ENCODE peak calls at places on chromosomes 2 and 18, in nine cellular contexts. Y is GM12878, D is A549, Z is tibial nerve, P is stomach, I is K562, V is upper lobe of left lung, O is transverse colon, T is ovary. N is an unnamed sample.

GRCh38 chr2:119786312-119786711 is 26.6 kb downstream of the PTPN4 start:
- DNase-seq in V (no peak), O (no peak), P (no peak), T (no peak), D (no peak), Y (no peak), I (no peak), Z (no peak), N (no peak)

GRCh38 chr18:2935438-2936192 is 77.3 kb downstream of the LPIN2 start:
- DNase-seq in Z (no peak), P (no peak), D (no peak), T (no peak), I (no peak), Y (no peak), O (no peak), V (no peak), N (no peak)

GRCh38 chr2:102522890-102523289 is 49.9 kb downstream of the SLC9A4 start:
- DNase-seq in T (no peak), D (no peak), P (no peak), Z (no peak), I (no peak), V (no peak), O (no peak), Y (no peak), N (no peak)

GRCh38 chr2:38013158-38013752 is 62.7 kb downstream of the CYP1B1 start:
- DNase-seq in T (no peak), V (no peak), Y (no peak), D (no peak), O (no peak), P (no peak), Z (no peak), I (no peak), N (no peak)

GRCh38 chr2:38109732-38110181 is 33.8 kb upstream of the CYP1B1 start:
- DNase-seq in I (no peak), V (no peak), O (no peak), Z (no peak), Y (no peak), D (peak), T (no peak), P (no peak), N (no peak)

GRCh38 chr2:113181491-113182051 is 7.8 kb downstream of the PSD4 start:
- DNase-seq in Z (no peak), Y (no peak), V (peak), O (no peak), T (no peak), I (peak), D (no peak), P (peak), N (peak)

GRCh38 chr2:18814387-18814786 is 225.0 kb upstream of the NT5C1B start:
- DNase-seq in O (no peak), T (no peak), V (no peak), Z (no peak), D (no peak), I (no peak), Y (no peak), P (no peak), N (no peak)

GRCh38 chr18:24270937-24271380 is 126.7 kb downstream of the OSBPL1A start:
- DNase-seq in I (no peak), Y (no peak), T (no peak), Z (peak), V (no peak), D (no peak), O (no peak), P (no peak), N (no peak)

GRCh38 chr2:201406077-201406662 is 45.1 kb downstream of the TRAK2 start:
- DNase-seq in D (no peak), T (no peak), I (peak), O (no peak), V (no peak), Z (peak), Y (no peak), P (no peak), N (no peak)

GRCh38 chr2:189076572-189076971 is 102.4 kb downstream of the COL3A1 start:
- DNase-seq in Z (no peak), O (peak), D (no peak), V (no peak), P (no peak), I (no peak), Y (no peak), T (no peak), N (no peak)

GRCh38 chr18:46756559-46757201 is at the start of gene ST8SIA5:
- DNase-seq in Y (no peak), P (no peak), D (no peak), I (no peak), V (no peak), O (no peak), Z (no peak), T (no peak), N (peak)

GRCh38 chr2:149989447-149990063 is 402.0 kb upstream of the MMADHC start:
- DNase-seq in O (no peak), D (no peak), T (no peak), Z (no peak), V (no peak), P (peak), Y (no peak), I (no peak), N (no peak)

GRCh38 chr18:13455960-13456471 is 237.5 kb downstream of the LDLRAD4 start:
- DNase-seq in V (no peak), O (no peak), Z (no peak), I (no peak), D (no peak), T (no peak), P (no peak), Y (peak), N (peak)

GRCh38 chr2:144111443-144111842 is 408.5 kb downstream of the ZEB2 start:
- DNase-seq in Y (no peak), V (no peak), D (no peak), O (no peak), Z (no peak), T (no peak), I (no peak), P (no peak), N (no peak)

GRCh38 chr2:204749319-204749718 is 204.0 kb downstream of the PARD3B start:
- DNase-seq in V (no peak), O (no peak), Z (no peak), I (no peak), T (no peak), P (no peak), D (no peak), Y (no peak), N (no peak)

GRCh38 chr2:74566423-74567085 is 12.0 kb downstream of the DOK1 start:
- DNase-seq in O (no peak), I (no peak), Y (no peak), V (no peak), P (no peak), Z (no peak), D (no peak), T (no peak), N (no peak)

GRCh38 chr2:232104076-232104646 is 142.6 kb downstream of the DIS3L2 start:
- DNase-seq in P (no peak), Z (no peak), I (no peak), O (no peak), D (no peak), V (no peak), T (no peak), Y (no peak), N (no peak)

GRCh38 chr18:47594063-47594462 is 336.4 kb downstream of the SMAD2 start:
- DNase-seq in P (no peak), D (no peak), Z (no peak), T (no peak), O (no peak), I (no peak), V (no peak), Y (no peak), N (no peak)

GRCh38 chr2:237791977-237792727 is 6.4 kb upstream of the RBM44 start:
- DNase-seq in T (no peak), Z (no peak), Y (no peak), V (no peak), I (peak), O (no peak), P (no peak), D (no peak), N (no peak)

GRCh38 chr2:63788070-63788469 is 53.6 kb upstream of the UGP2 start:
- DNase-seq in T (no peak), I (no peak), P (no peak), Z (no peak), V (no peak), O (no peak), Y (no peak), D (no peak), N (no peak)

GRCh38 chr18:37322497-37323035 is 243.0 kb downstream of the CELF4 start:
- DNase-seq in O (peak), I (peak), Y (no peak), P (peak), Z (peak), V (no peak), T (no peak), D (peak), N (no peak)

GRCh38 chr2:218010116-218010837 is 7.5 kb upstream of the TNS1 start:
- DNase-seq in V (peak), Z (no peak), O (peak), Y (no peak), P (peak), I (peak), D (peak), T (peak), N (no peak)

GRCh38 chr2:10043256-10043905 is at the start of gene KLF11:
- DNase-seq in D (peak), T (peak), P (peak), I (peak), Y (no peak), O (peak), V (peak), Z (peak), N (peak)

GRCh38 chr18:54284535-54284934 is 15.2 kb downstream of the POLI start:
- DNase-seq in Y (no peak), T (no peak), I (no peak), Z (no peak), V (no peak), O (no peak), P (no peak), D (no peak), N (no peak)

GRCh38 chr2:214902273-214902672 is 92.8 kb upstream of the BARD1 start:
- DNase-seq in O (no peak), T (no peak), I (no peak), P (no peak), D (no peak), Z (no peak), V (no peak), Y (no peak), N (no peak)

GRCh38 chr2:214895469-214895868 is 86.0 kb upstream of the BARD1 start:
- DNase-seq in T (no peak), D (no peak), V (no peak), Y (no peak), Z (no peak), O (no peak), I (no peak), P (no peak), N (no peak)

GRCh38 chr2:214899751-214900150 is 90.3 kb upstream of the BARD1 start:
- DNase-seq in Z (no peak), T (no peak), V (no peak), D (no peak), O (no peak), I (no peak), Y (no peak), P (no peak), N (no peak)

DNA sequence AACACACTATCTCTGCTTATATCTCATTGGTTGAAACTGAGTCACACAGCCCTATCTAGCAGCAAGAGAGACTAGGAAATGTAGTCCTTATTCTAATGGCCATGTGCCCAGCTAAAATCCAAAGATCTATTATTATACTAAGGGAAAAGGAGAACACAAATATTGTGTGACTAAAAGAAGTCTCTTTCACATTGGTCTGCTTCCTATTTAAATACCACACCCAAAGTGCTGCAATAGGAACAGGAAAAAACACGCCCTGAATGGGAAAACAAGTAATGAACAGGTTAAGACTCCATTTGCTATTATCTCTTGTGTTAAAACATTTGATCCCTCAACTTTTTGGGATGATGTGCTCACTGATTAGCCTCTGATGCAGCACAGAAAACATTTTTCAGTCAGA is 86.8 kb upstream of the BARD1 start:
- DNase-seq in Z (no peak), I (no peak), O (no peak), V (no peak), P (no peak), Y (no peak), T (no peak), D (no peak), N (no peak)
- TF ChIP-seq EP300 in Z (no peak), I (no peak), O (no peak), V (no peak), P (no peak), Y (no peak), T (no peak), D (no peak), N (no peak)

DNA sequence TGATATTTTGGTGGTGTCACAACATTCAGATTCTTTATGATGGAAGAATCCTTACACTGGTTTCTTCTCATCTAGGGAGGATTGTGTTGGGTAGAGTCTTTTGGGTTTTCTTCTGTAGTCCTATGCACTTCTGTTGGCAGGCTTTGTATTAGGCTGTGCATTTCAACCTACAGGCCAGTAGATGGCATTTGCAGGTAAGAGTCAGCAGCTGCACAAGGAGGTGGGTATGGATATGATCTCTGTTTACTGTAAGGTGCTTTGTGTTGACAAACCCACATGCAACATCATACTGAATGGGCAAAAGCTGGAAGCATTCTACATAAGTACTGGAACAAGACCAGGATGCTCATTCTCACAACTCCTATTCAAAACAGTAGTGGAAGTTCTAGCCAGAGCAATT is 656.8 kb downstream of the METTL4 start:
- DNase-seq in Y (no peak), D (peak), Z (no peak), V (no peak), I (no peak), P (no peak), T (no peak), O (no peak), N (no peak)
- TF ChIP-seq CTCF in Y (peak), D (peak), Z (no peak), V (no peak), I (peak), P (no peak), T (no peak), O (no peak), N (no peak)

GRCh38 chr2:109525836-109526235 is 87.9 kb downstream of the SEPTIN10 start:
- DNase-seq in I (no peak), O (no peak), Z (no peak), D (no peak), V (peak), Y (no peak), T (no peak), P (no peak), N (no peak)

GRCh38 chr2:109528811-109529501 is 84.8 kb downstream of the SEPTIN10 start:
- DNase-seq in T (no peak), V (peak), I (no peak), D (no peak), Y (no peak), Z (no peak), O (no peak), P (no peak), N (no peak)

GRCh38 chr2:109527079-109527478 is 86.7 kb downstream of the SEPTIN10 start:
- DNase-seq in P (no peak), V (peak), O (no peak), Z (no peak), T (no peak), I (no peak), D (no peak), Y (no peak), N (peak)

GRCh38 chr2:109527846-109528705 is 85.7 kb downstream of the SEPTIN10 start:
- DNase-seq in Z (no peak), I (no peak), P (no peak), T (no peak), O (no peak), Y (no peak), D (no peak), V (peak), N (peak)

DNA sequence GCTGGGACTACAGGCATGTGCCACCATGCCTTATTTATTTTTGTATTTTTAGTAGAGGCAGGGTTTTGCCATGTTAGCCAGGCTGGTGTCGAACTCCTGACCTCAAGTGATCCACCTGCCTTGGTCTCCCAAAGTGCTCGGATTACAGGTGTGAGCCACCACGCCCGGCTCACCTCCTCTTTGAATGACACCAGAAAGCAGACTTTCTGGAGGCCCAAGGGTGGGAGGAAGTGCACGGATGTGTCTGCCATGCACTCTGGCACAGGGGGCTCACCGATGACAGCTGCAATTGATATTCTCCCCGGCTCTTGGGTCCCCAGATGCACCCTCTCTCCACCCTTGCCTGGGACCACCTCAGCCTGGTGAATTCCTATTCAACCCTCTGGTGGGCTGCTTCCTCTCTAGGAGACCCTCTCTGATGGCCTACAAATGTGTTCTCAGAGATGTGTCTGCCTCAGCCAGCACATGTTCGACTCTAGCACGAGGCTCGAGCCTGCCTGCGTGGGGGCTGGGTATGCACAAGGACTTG is 87.3 kb downstream of the SEPTIN10 start:
- DNase-seq in I (no peak), T (no peak), Y (no peak), P (no peak), Z (no peak), D (no peak), O (no peak), V (peak), N (no peak)
- TF ChIP-seq POLR2A in I (no peak), T (no peak), Y (no peak), P (no peak), Z (no peak), D (no peak), O (no peak), V (no peak), N (no peak)

GRCh38 chr18:48833701-48834394 is 116.9 kb downstream of the SMAD7 start:
- DNase-seq in I (no peak), O (peak), Z (no peak), Y (no peak), T (no peak), P (peak), D (no peak), V (peak), N (no peak)
- TF ChIP-seq EP300 in I (no peak), O (no peak), Z (no peak), Y (no peak), T (no peak), P (no peak), D (no peak), V (no peak), N (no peak)

DNA sequence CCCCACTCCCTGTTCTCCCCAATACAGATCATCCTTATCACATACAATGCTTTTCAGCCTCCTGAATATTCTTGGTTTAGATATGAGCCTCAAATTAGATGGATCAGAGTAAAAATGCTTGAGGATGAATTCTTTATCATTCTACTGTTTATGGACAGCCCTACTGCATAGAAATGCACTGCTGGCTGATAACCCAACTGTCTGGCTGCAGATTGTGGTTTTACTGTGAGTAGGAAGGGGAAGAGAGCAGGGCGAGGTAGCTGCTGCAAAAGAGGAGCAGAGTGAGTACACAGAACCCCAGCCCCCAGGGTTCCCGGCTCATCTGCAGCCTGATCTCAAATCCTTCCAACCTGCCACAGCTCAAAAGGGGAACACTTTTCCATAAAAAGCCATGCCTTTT is 29.4 kb upstream of the NCOA1 start:
- DNase-seq in T (no peak), I (peak), D (no peak), P (no peak), Y (no peak), V (no peak), O (no peak), Z (no peak), N (no peak)
- TF ChIP-seq CTCF in T (no peak), I (no peak), D (no peak), P (no peak), Y (no peak), V (no peak), O (no peak), Z (no peak), N (no peak)

DNA sequence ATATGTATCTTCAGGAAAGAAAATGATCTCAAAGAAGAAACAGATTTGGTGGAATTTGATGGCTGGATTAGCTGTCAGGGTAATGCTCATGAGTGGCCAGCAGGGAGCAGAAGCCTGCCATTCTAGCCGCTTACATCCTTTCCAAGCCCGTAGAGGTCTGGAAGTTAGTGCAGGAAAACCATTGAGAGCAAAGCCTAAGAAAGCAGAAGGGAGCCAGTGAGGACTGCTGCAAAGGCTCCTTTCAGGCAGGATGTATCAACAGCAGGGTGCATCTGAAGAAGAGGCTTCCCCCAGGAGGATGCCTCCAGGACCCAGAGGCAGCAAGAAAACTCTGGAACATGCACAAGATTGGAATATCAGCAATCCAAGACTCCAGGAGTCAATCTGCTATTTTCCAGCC is 22.9 kb upstream of the LBH start:
- DNase-seq in P (peak), T (peak), D (peak), Y (no peak), Z (peak), O (peak), I (peak), V (peak), N (no peak)
- TF ChIP-seq POLR2A in P (no peak), T (no peak), D (no peak), Y (no peak), Z (no peak), O (no peak), I (no peak), V (no peak), N (no peak)

DNA sequence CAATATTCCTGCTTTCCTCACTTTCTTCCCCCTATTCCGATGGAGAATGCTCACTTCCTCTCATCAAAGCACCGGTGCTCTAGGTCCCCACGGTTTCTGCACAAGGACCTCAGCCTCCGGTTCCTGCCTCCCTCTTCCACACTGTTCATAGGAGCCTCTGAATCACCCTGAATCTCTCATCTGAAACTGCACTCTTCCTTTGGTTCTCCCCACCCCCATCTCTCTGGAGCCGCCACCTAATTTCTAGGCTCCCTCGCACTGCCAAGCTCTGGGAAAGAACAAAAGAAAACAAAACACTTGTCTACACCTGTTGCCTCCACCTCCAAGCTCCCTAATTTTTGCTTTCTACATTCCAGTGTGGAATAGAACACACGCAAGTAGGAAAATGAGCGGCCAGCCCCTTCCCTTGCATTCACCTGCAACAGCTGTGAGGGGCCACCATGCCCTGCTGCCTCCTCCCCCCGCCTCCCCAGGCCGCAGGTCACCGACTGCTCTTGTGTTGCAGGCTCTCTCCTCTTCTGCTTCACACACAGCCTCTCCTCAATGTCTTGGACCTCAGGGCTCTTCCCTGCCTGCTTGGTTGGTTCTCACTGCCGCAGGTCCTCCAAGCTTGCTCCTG is 9.6 kb downstream of the FBXO15 start:
- DNase-seq in V (no peak), P (no peak), I (no peak), T (no peak), O (no peak), Y (no peak), Z (no peak), D (no peak), N (no peak)
- TF ChIP-seq EP300 in V (no peak), P (no peak), I (no peak), T (no peak), O (no peak), Y (no peak), Z (no peak), D (no peak), N (no peak)